ENCODE peak calls at places on chromosomes 16 and 17, in four cellular contexts. R is HCT116, J is SK-N-SH, M is HepG2. C is an unnamed sample.

GRCh38 chr16:12434567-12434966 is 369.1 kb downstream of the CPPED1 start:
- DNase-seq in R (no peak), J (no peak), M (no peak), C (no peak)

GRCh38 chr17:76696763-76697701 is 13.7 kb downstream of the MXRA7 start:
- DNase-seq in R (no peak), J (no peak), M (peak; percentile 66), C (no peak)

GRCh38 chr17:32551186-32551955 is 64.6 kb downstream of the CDK5R1 start:
- DNase-seq in R (no peak), J (no peak), M (no peak), C (no peak)

GRCh38 chr17:81923302-81924260 is 4.0 kb downstream of the MAFG start:
- DNase-seq in R (peak; percentile 21), J (no peak), M (no peak), C (peak; percentile 88)

GRCh38 chr17:53490447-53490968 is 332.2 kb upstream of the KIF2B start:
- DNase-seq in R (no peak), J (no peak), M (no peak), C (no peak)

GRCh38 chr17:18219016-18219415 is 6.4 kb upstream of the LLGL1 start:
- DNase-seq in R (no peak), J (no peak), M (no peak), C (peak; percentile 14)

GRCh38 chr17:37490638-37491614 is 1.2 kb downstream of the DUSP14 start:
- DNase-seq in R (peak; percentile 66), J (no peak), M (peak; percentile 64), C (peak; percentile 89)

GRCh38 chr17:74598346-74599022 is 6.4 kb upstream of the CD300LD start:
- DNase-seq in R (no peak), J (no peak), M (no peak), C (no peak)

GRCh38 chr17:76597156-76598003 is 11.7 kb upstream of the ST6GALNAC2 start:
- DNase-seq in R (no peak), J (no peak), M (peak; percentile 64), C (no peak)

GRCh38 chr16:945271-946047 is 25.3 kb downstream of the LMF1 start:
- DNase-seq in R (no peak), J (no peak), M (no peak), C (no peak)

GRCh38 chr17:40352779-40353394 is 11.7 kb downstream of the GJD3 start:
- DNase-seq in R (no peak), J (no peak), M (peak; percentile 84), C (no peak)

GRCh38 chr16:26247063-26247462 is 555.3 kb downstream of the HS3ST4 start:
- DNase-seq in R (no peak), J (no peak), M (no peak), C (no peak)

GRCh38 chr16:68892214-68892613 is 48.9 kb downstream of the TANGO6 start:
- DNase-seq in R (no peak), J (no peak), M (no peak), C (no peak)

GRCh38 chr17:7398612-7399011 is 4.3 kb upstream of the PLSCR3 start:
- DNase-seq in R (no peak), J (no peak), M (no peak), C (no peak)

GRCh38 chr16:57871457-57871856 is 69.2 kb upstream of the KIFC3 start:
- DNase-seq in R (no peak), J (no peak), M (no peak), C (no peak)

GRCh38 chr16:25478476-25478875 is 213.3 kb upstream of the HS3ST4 start:
- DNase-seq in R (no peak), J (no peak), M (no peak), C (no peak)

GRCh38 chr16:89020068-89020924 is 43.3 kb upstream of the CBFA2T3 start:
- DNase-seq in R (no peak), J (no peak), M (no peak), C (peak; percentile 90)

GRCh38 chr17:51725185-51725584 is 433.3 kb downstream of the CA10 start:
- DNase-seq in R (no peak), J (no peak), M (no peak), C (no peak)

GRCh38 chr16:6018848-6019489 is 921.4 kb upstream of the EEF2KMT start:
- DNase-seq in R (no peak), J (peak; percentile 77), M (no peak), C (no peak)

GRCh38 chr17:19332371-19333131 is 30.0 kb downstream of the B9D1 start:
- DNase-seq in R (no peak), J (peak; percentile 46), M (no peak), C (no peak)

GRCh38 chr16:88784074-88784855 is 755 bp downstream of the PIEZO1 start:
- DNase-seq in R (no peak), J (peak; percentile 81), M (peak; percentile 75), C (peak; percentile 77)

GRCh38 chr16:81570189-81570846 is 125.7 kb downstream of the CMIP start:
- DNase-seq in R (no peak), J (no peak), M (no peak), C (no peak)

GRCh38 chr16:58421529-58421928 is 29.3 kb downstream of the GINS3 start:
- DNase-seq in R (no peak), J (no peak), M (no peak), C (no peak)

GRCh38 chr17:29257756-29258155 is 11.1 kb downstream of the CRYBA1 start:
- DNase-seq in R (no peak), J (no peak), M (no peak), C (no peak)

GRCh38 chr17:77110006-77110374 is 30.8 kb upstream of the SEC14L1 start:
- DNase-seq in R (no peak), J (no peak), M (no peak), C (no peak)

GRCh38 chr17:28345420-28346198 is 10.0 kb downstream of the TNFAIP1 start:
- DNase-seq in R (no peak), J (no peak), M (no peak), C (no peak)

GRCh38 chr17:4898927-4899326 is 409 bp upstream of the C17orf107 start:
- DNase-seq in R (no peak), J (no peak), M (no peak), C (no peak)

GRCh38 chr16:85036398-85037049 is 8.9 kb downstream of the KIAA0513 start:
- DNase-seq in R (no peak), J (no peak), M (no peak), C (no peak)

GRCh38 chr16:86396318-86396882 is 113.9 kb upstream of the FOXF1 start:
- DNase-seq in R (no peak), J (no peak), M (no peak), C (no peak)

GRCh38 chr17:28948873-28949184 is 2.5 kb downstream of the PHF12 start:
- DNase-seq in R (no peak), J (no peak), M (no peak), C (no peak)

GRCh38 chr17:9363440-9364350 is 211.9 kb downstream of the STX8 start:
- DNase-seq in R (peak; percentile 7), J (no peak), M (no peak), C (no peak)

GRCh38 chr17:18093616-18094408 is 6.1 kb downstream of the DRG2 start:
- DNase-seq in R (peak; percentile 27), J (no peak), M (peak; percentile 78), C (peak; percentile 66)

GRCh38 chr17:6509295-6509771 is 47.0 kb downstream of the PITPNM3 start:
- DNase-seq in R (no peak), J (no peak), M (no peak), C (peak; percentile 18)

GRCh38 chr17:68248199-68248825 is 469 bp downstream of the AMZ2 start:
- DNase-seq in R (no peak), J (no peak), M (no peak), C (peak; percentile 41)

GRCh38 chr16:84574191-84574590 is 43.7 kb downstream of the COTL1 start:
- DNase-seq in R (no peak), J (no peak), M (no peak), C (no peak)

DNA sequence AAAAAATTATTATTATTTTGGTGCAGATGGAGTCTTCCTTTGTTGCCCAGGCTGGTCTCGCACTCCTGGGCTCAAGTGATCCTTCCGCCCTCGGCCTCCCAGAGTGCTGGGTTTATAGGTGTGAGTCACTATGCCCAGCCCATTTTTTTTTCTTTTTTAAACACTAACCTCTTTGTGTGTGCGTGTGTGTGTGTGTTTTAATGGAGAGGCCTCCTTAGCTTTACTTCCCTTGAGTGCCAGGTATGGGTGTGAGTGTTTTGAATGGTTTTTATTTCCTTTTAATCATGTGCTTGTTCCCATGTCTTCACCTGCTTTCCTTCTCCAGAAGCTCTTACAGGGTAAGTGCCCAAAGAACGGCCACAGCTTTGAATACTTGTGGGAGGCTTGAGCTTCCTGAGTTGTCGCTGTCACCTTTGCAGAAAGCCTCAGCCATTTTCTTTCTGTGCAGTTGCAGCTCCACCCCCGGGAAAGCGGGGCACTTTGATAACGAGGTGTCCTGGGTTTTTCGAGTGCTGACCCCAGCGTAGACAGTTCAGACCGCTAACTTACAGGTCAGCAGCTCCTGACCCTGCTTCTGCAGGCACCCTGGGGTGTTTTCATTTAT is 22.6 kb downstream of the AKAP1 start:
- DNase-seq in R (peak; percentile 94), J (no peak), M (peak; percentile 72), C (peak; percentile 52)
- TF ChIP-seq ELF1 in R (no peak), J (no peak), M (no peak), C (no peak)

DNA sequence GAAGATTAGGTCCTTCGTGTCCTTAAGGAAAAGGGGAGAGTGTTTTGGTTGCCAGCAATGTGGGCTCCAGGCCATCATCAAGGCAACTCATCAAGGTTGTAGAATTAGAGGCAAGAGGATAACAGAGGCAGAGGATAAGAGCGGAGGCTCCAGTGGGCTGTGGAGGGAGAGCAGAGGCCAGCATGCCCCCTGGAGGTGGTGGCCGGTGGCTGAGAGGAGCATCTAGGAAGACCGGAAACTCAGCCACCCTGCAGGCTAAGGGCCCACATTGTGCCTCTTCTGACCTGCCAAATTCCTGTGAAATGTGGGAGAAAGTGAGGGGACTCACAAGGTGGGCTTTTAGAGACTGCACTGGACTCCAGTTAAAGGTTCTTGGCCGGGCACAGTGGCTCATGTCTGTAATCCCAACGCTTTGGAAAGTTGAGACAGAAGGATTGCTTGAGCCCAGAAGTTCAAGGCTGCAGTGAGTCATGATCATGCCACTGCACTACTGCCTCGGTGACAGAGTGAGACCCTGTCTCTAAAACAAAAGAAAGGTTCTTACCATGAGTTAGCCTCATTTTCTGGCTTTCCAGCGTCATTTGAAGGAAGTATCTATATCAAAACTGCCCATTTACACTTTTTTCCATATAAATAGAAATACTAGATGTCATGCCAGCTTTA is 62.7 kb upstream of the ADORA2B start:
- DNase-seq in R (no peak), J (no peak), M (peak; percentile 49), C (no peak)
- TF ChIP-seq ELF1 in R (no peak), J (no peak), M (no peak), C (no peak)

GRCh38 chr16:53457670-53458069 is 23.4 kb downstream of the RBL2 start:
- DNase-seq in R (no peak), J (no peak), M (no peak), C (no peak)
- TF ChIP-seq ELF1 in R (no peak), J (no peak), M (no peak), C (no peak)

DNA sequence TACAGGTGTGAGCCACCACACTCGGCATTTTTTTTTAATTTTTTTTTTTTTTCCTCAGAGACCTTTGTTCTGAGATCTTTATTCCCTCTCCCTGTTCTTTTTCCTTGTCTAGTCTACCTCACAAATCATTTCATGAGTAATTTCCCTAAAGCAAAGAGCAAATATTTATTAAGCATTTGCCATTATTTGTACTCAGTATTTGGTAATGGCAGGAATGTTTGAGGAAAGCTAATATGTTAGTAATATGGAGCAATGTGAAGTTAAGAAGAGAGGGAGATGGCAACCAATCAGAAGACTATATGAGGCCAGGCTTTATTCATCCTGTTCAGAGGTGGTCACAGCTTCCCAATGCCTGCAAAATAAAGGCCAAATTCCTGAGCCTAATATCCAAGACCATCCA is 13.3 kb downstream of the CENPV start:
- DNase-seq in R (no peak), J (no peak), M (peak; percentile 63), C (no peak)
- TF ChIP-seq ELF1 in R (no peak), J (no peak), M (no peak), C (no peak)

GRCh38 chr17:57862410-57862989 is 12.7 kb upstream of the MRPS23 start:
- DNase-seq in R (no peak), J (peak; percentile 65), M (no peak), C (no peak)
- TF ChIP-seq ELF1 in R (no peak), J (no peak), M (no peak), C (no peak)